ENCODE peak calls at places on chromosomes 6 and 20, in eight cellular contexts. X is heart right ventricle, E is mucosa of descending colon, U is dorsolateral prefrontal cortex, V is upper lobe of right lung, F is astrocyte of the spinal cord, L is spleen, J is H1. G is an unnamed sample.

GRCh38 chr20:43460830-43461200 is 3.1 kb downstream of the SRSF6 start:
- DNase-seq in X (no peak), E (no peak), U (no peak), V (no peak), F (no peak), L (no peak), J (no peak), G (no peak)

GRCh38 chr20:5720696-5721095 is 29.5 kb upstream of the SHLD1 start:
- DNase-seq in X (no peak), E (no peak), U (no peak), V (no peak), F (no peak), L (no peak), J (no peak), G (no peak)

GRCh38 chr6:121187833-121188200 is 146.5 kb downstream of the TBC1D32 start:
- DNase-seq in X (no peak), E (no peak), U (no peak), V (no peak), F (no peak), L (no peak), J (no peak), G (peak)

GRCh38 chr6:148251891-148252290 is 90.7 kb upstream of the SASH1 start:
- DNase-seq in X (no peak), E (no peak), U (no peak), V (no peak), F (no peak), L (no peak), J (no peak), G (no peak)

GRCh38 chr6:160960067-160960466 is 31.5 kb upstream of the MAP3K4 start:
- DNase-seq in X (no peak), E (no peak), U (no peak), V (no peak), F (no peak), L (no peak), J (no peak), G (no peak)

GRCh38 chr6:87293526-87293925 is 28.9 kb upstream of the SMIM8 start:
- DNase-seq in X (no peak), E (no peak), U (no peak), V (no peak), F (no peak), L (no peak), J (no peak), G (peak)

GRCh38 chr6:137707590-137708360 is 159.3 kb upstream of the TNFAIP3 start:
- DNase-seq in X (no peak), E (peak), U (no peak), V (no peak), F (peak), L (peak), J (no peak), G (peak)

GRCh38 chr6:52603000-52603795 is 26.3 kb upstream of the TRAM2 start:
- DNase-seq in X (no peak), E (no peak), U (no peak), V (no peak), F (peak), L (no peak), J (no peak), G (peak)

GRCh38 chr6:11750682-11751081 is 27.9 kb downstream of the ADTRP start:
- DNase-seq in X (no peak), E (no peak), U (no peak), V (no peak), F (no peak), L (no peak), J (no peak), G (no peak)

GRCh38 chr20:56731041-56731440 is 101.9 kb downstream of the TFAP2C start:
- DNase-seq in X (no peak), E (no peak), U (no peak), V (no peak), F (peak), L (no peak), J (no peak), G (no peak)

GRCh38 chr6:169950558-169950957 is 199.1 kb downstream of the ERMARD start:
- DNase-seq in X (no peak), E (no peak), U (no peak), V (no peak), F (no peak), L (no peak), J (no peak), G (peak)

GRCh38 chr20:35093245-35093884 is 758 bp upstream of the TRPC4AP start:
- DNase-seq in X (no peak), E (no peak), U (no peak), V (no peak), F (peak), L (no peak), J (no peak), G (peak)

GRCh38 chr20:62936996-62937352 is 973 bp upstream of the GID8 start:
- DNase-seq in X (no peak), E (no peak), U (no peak), V (no peak), F (peak), L (no peak), J (no peak), G (peak)

GRCh38 chr6:169495601-169496000 is 206.2 kb downstream of the WDR27 start:
- DNase-seq in X (no peak), E (no peak), U (no peak), V (no peak), F (peak), L (no peak), J (no peak), G (no peak)

GRCh38 chr6:143959865-143960264 is 48.2 kb downstream of the PLAGL1 start:
- DNase-seq in X (no peak), E (no peak), U (no peak), V (no peak), F (no peak), L (no peak), J (no peak), G (no peak)

GRCh38 chr6:67102743-67103142 is 1395.7 kb upstream of the EYS start:
- DNase-seq in X (no peak), E (no peak), U (no peak), V (no peak), F (no peak), L (no peak), J (no peak), G (peak)

GRCh38 chr6:150452642-150453243 is 83.9 kb downstream of the IYD start:
- DNase-seq in X (peak), E (no peak), U (no peak), V (peak), F (no peak), L (peak), J (no peak), G (no peak)

GRCh38 chr20:56554869-56555268 is 21.8 kb downstream of the FAM209B start:
- DNase-seq in X (no peak), E (no peak), U (no peak), V (no peak), F (peak), L (no peak), J (no peak), G (peak)

GRCh38 chr6:159117541-159117940 is 51.7 kb upstream of the FNDC1 start:
- DNase-seq in X (no peak), E (no peak), U (no peak), V (no peak), F (no peak), L (no peak), J (no peak), G (no peak)

GRCh38 chr6:168765710-168766109 is 324.7 kb downstream of the SMOC2 start:
- DNase-seq in X (no peak), E (no peak), U (no peak), V (no peak), F (no peak), L (no peak), J (no peak), G (no peak)

GRCh38 chr6:79601020-79601609 is 30.0 kb upstream of the SH3BGRL2 start:
- DNase-seq in X (no peak), E (no peak), U (no peak), V (no peak), F (peak), L (no peak), J (no peak), G (peak)

GRCh38 chr6:4084444-4085328 is 5.7 kb upstream of the FAM217A start:
- DNase-seq in X (no peak), E (no peak), U (no peak), V (no peak), F (no peak), L (no peak), J (no peak), G (no peak)

GRCh38 chr6:37244430-37245310 is 12.9 kb upstream of the TBC1D22B start:
- DNase-seq in X (peak), E (peak), U (no peak), V (peak), F (peak), L (no peak), J (no peak), G (peak)

GRCh38 chr6:128024976-128025375 is 124.1 kb upstream of the THEMIS start:
- DNase-seq in X (no peak), E (no peak), U (no peak), V (no peak), F (no peak), L (no peak), J (no peak), G (no peak)

GRCh38 chr6:149856256-149856994 is 7.7 kb downstream of the LRP11 start:
- DNase-seq in X (no peak), E (no peak), U (no peak), V (no peak), F (peak), L (no peak), J (no peak), G (peak)

GRCh38 chr20:5557123-5557522 is 193.1 kb upstream of the SHLD1 start:
- DNase-seq in X (peak), E (no peak), U (peak), V (no peak), F (peak), L (no peak), J (peak), G (peak)

GRCh38 chr6:85065831-85066230 is 301.4 kb upstream of the TBX18 start:
- DNase-seq in X (no peak), E (no peak), U (no peak), V (no peak), F (no peak), L (no peak), J (no peak), G (no peak)

GRCh38 chr6:73943401-73943800 is 247.4 kb downstream of the CD109 start:
- DNase-seq in X (no peak), E (no peak), U (no peak), V (no peak), F (no peak), L (no peak), J (no peak), G (peak)

GRCh38 chr6:130381459-130382380 is 15.9 kb downstream of the TMEM200A start:
- DNase-seq in X (no peak), E (no peak), U (no peak), V (no peak), F (no peak), L (peak), J (no peak), G (no peak)
- TF ChIP-seq CTCF in X (no peak), E (no peak), U (no peak), V (peak), F (no peak), L (no peak), J (no peak), G (no peak)

GRCh38 chr20:32205502-32206382 is 1.8 kb downstream of the PLAGL2 start:
- DNase-seq in X (no peak), E (no peak), U (no peak), V (no peak), F (no peak), L (no peak), J (no peak), G (peak)
- H3K4me3 ChIP-seq in X (peak), E (no peak), U (peak), V (peak), F (no peak), L (peak), J (peak), G (peak)

DNA sequence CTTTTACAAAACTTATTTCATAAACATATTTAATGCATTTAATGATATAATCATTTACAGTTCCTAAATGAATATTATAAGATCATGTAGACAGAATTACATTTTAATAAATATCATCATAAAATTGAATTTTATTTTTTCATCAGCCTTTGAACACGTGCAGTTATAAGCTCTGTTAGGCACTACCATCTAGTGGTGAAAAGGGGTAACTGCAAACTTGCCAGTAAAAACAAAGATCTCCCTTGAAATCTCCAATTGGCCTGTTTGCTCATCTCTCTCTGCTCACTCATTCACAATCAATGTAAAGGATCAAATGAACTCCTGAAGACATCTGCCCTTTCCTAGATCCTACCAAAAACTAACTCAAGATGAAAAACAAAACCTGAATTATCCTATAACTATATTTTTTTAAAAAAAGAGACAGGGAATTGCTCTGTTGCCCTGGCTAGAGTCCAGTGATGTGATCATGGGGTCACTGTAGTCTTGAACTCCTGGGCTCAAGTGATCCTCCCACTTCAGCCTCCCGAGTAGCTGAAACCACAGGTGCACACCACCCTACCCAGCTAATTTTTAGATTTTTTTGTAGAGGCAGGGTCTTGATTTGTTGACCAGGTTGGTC is 31.7 kb downstream of the SAMHD1 start:
- DNase-seq in X (no peak), E (no peak), U (no peak), V (no peak), F (peak), L (no peak), J (no peak), G (peak)
- TF ChIP-seq CTCF in X (peak), E (peak), U (peak), V (peak), F (peak), L (peak), J (peak), G (peak)

GRCh38 chr20:50447817-50448216 is 62.4 kb upstream of the PTPN1 start:
- DNase-seq in X (no peak), E (no peak), U (no peak), V (no peak), F (no peak), L (no peak), J (no peak), G (no peak)

GRCh38 chr20:50450493-50450826 is 59.7 kb upstream of the PTPN1 start:
- DNase-seq in X (no peak), E (no peak), U (no peak), V (no peak), F (no peak), L (no peak), J (no peak), G (no peak)

GRCh38 chr20:50449789-50450492 is 60.2 kb upstream of the PTPN1 start:
- DNase-seq in X (no peak), E (no peak), U (no peak), V (no peak), F (no peak), L (no peak), J (no peak), G (no peak)

GRCh38 chr20:50453533-50453932 is 56.6 kb upstream of the PTPN1 start:
- DNase-seq in X (no peak), E (no peak), U (no peak), V (no peak), F (no peak), L (no peak), J (no peak), G (no peak)

DNA sequence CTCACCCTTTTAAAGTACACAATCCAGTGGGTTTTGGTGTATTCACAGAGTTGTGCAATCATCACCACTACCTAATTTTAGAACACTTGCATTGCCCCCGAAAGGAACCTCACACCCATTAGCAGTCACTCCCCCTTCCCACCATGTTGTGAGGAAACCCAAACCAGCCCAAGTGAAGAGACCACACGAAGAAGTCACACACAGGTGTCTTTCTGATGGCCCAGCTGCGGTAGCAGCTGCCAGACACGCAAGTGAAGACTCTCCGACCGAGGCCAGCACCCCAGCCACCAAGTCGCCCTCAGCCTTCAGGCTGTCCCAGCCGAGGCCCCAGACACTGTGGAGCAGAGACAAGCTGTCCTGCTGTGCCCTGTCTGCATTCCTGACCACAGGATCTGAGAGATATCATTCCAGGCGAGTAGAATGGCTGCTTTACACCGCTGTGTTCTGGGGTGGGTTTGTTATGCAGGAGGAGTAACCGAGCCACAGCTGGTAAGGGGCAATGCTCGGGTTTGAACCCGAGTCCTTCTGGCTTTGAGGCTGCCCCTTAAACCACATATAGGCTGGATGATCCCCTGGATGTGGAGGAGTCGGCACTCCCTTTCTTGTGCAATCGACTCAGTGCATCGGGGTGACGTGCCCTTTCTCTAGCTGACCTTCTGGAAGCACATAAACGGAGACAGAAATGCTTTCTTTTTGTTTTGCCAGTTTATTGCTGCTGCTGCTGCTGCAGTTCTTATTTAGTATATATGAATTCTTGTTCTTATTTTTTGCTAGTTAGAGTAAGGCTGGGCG is 59.0 kb upstream of the PTPN1 start:
- DNase-seq in X (no peak), E (no peak), U (no peak), V (no peak), F (peak), L (peak), J (peak), G (no peak)
- H3K4me3 ChIP-seq in X (peak), E (no peak), U (no peak), V (peak), F (no peak), L (no peak), J (no peak), G (no peak)

DNA sequence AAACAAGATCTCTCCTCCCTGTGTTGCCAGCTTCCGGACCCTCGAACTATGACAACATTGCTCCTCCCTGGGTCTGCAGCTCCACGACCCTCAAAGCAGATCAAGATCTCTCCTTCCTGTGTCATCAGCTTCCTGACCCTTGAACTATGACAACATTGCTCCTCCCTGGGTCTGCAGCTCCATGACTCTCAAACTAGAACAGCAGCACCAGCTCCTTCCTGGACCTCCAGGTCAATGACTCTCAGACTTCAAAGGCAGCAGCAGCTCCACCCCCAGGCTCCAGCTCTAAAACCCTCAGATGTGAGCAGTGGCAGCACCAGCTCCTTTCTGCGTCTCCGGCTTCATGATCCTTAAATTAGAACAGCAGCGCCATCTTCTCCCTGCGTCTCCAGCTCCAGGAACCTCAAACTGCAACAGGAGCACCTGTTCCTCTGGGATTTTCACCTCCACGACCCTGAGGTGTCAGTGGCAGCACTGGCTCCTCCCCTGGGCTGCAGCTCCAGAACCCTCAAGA is 341.0 kb upstream of the SULF2 start:
- DNase-seq in X (no peak), E (no peak), U (no peak), V (no peak), F (no peak), L (peak), J (no peak), G (no peak)
- TF ChIP-seq CTCF in X (no peak), E (no peak), U (no peak), V (no peak), F (no peak), L (no peak), J (no peak), G (no peak)

GRCh38 chr6:81747327-81747726 is 5.2 kb downstream of the TENT5A start:
- DNase-seq in X (no peak), E (no peak), U (no peak), V (no peak), F (no peak), L (no peak), J (no peak), G (no peak)

GRCh38 chr6:81750201-81750600 is 2.3 kb downstream of the TENT5A start:
- DNase-seq in X (no peak), E (no peak), U (no peak), V (no peak), F (no peak), L (no peak), J (no peak), G (no peak)

GRCh38 chr6:81749704-81750103 is 2.8 kb downstream of the TENT5A start:
- DNase-seq in X (no peak), E (no peak), U (no peak), V (no peak), F (no peak), L (no peak), J (no peak), G (no peak)

GRCh38 chr6:81750660-81751387 is 1.7 kb downstream of the TENT5A start:
- DNase-seq in X (no peak), E (no peak), U (no peak), V (no peak), F (no peak), L (no peak), J (no peak), G (peak)

GRCh38 chr6:81748946-81749345 is 3.5 kb downstream of the TENT5A start:
- DNase-seq in X (no peak), E (no peak), U (no peak), V (no peak), F (no peak), L (no peak), J (no peak), G (no peak)
- H3K4me3 ChIP-seq in X (peak), E (no peak), U (no peak), V (peak), F (peak), L (peak), J (no peak), G (no peak)

GRCh38 chr20:58420798-58421496 is 31.9 kb downstream of the VAPB start:
- DNase-seq in X (no peak), E (no peak), U (no peak), V (no peak), F (peak), L (no peak), J (no peak), G (peak)

GRCh38 chr20:58417418-58417817 is 28.4 kb downstream of the VAPB start:
- DNase-seq in X (no peak), E (no peak), U (no peak), V (no peak), F (no peak), L (no peak), J (no peak), G (no peak)

GRCh38 chr20:58424218-58424617 is 35.2 kb downstream of the VAPB start:
- DNase-seq in X (no peak), E (no peak), U (no peak), V (no peak), F (no peak), L (no peak), J (no peak), G (no peak)

GRCh38 chr20:58418949-58419748 is 30.1 kb downstream of the VAPB start:
- DNase-seq in X (no peak), E (no peak), U (no peak), V (no peak), F (no peak), L (no peak), J (no peak), G (no peak)

DNA sequence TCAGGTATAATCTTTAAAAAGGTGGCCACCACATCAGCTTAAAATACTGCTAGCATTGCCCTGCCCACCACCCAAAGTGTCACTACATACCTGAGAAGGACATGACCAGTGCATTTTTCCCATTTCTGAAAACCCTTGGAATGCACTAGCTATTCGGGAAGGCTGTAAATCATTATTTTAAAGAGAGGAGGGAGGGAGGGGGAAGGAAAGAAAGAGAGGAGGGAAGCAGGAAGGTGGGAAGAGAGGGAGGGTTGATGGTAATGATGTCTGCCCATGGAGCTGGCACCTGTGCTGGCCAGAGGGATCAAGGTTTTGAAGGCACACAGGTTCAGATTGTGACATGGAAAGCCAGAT is 32.4 kb downstream of the VAPB start:
- DNase-seq in X (no peak), E (no peak), U (no peak), V (no peak), F (no peak), L (no peak), J (no peak), G (no peak)
- TF ChIP-seq CTCF in X (no peak), E (no peak), U (no peak), V (no peak), F (no peak), L (no peak), J (no peak), G (no peak)